ENCODE peak calls at places on chromosome 19, in ten cellular contexts. One of them, this sample, is unnamed.

GRCh38 chr19:47156861-47157454 is 26.3 kb downstream of the SAE1 start:
- DNase-seq in AG04450: no peak
- DNase-seq in mammary epithelial cell: no peak
- DNase-seq in lower lobe of right lung: no peak
- DNase-seq in ascending aorta: no peak
- DNase-seq in fibroblast of lung: peak; percentile 72
- DNase-seq in left lung: no peak
- DNase-seq in uterus: no peak
- DNase-seq in adrenal gland: no peak
- DNase-seq in right lobe of liver: no peak
- DNase-seq in this sample: no peak

GRCh38 chr19:13621413-13621812 is 115.1 kb upstream of the CACNA1A start:
- DNase-seq in fibroblast of lung: peak; percentile 89
- DNase-seq in mammary epithelial cell: peak; percentile 98
- DNase-seq in lower lobe of right lung: no peak
- DNase-seq in adrenal gland: peak; percentile 76
- DNase-seq in AG04450: peak; percentile 67
- DNase-seq in uterus: no peak
- DNase-seq in right lobe of liver: no peak
- DNase-seq in left lung: no peak
- DNase-seq in ascending aorta: no peak
- DNase-seq in this sample: no peak

GRCh38 chr19:14473915-14474578 is 1.1 kb downstream of the PTGER1 start:
- DNase-seq in right lobe of liver: peak; percentile 63
- DNase-seq in adrenal gland: no peak
- DNase-seq in left lung: no peak
- DNase-seq in lower lobe of right lung: no peak
- DNase-seq in uterus: no peak
- DNase-seq in AG04450: no peak
- DNase-seq in ascending aorta: no peak
- DNase-seq in mammary epithelial cell: no peak
- DNase-seq in fibroblast of lung: no peak
- DNase-seq in this sample: no peak

GRCh38 chr19:44539991-44540390 is 10.5 kb upstream of the CEACAM20 start:
- DNase-seq in ascending aorta: no peak
- DNase-seq in lower lobe of right lung: no peak
- DNase-seq in adrenal gland: no peak
- DNase-seq in mammary epithelial cell: no peak
- DNase-seq in right lobe of liver: no peak
- DNase-seq in AG04450: no peak
- DNase-seq in fibroblast of lung: no peak
- DNase-seq in left lung: no peak
- DNase-seq in uterus: no peak
- DNase-seq in this sample: no peak

GRCh38 chr19:21233691-21234090 is 91.9 kb downstream of the ZNF431 start:
- DNase-seq in right lobe of liver: no peak
- DNase-seq in lower lobe of right lung: no peak
- DNase-seq in left lung: no peak
- DNase-seq in adrenal gland: no peak
- DNase-seq in AG04450: no peak
- DNase-seq in mammary epithelial cell: peak; percentile 11
- DNase-seq in ascending aorta: no peak
- DNase-seq in fibroblast of lung: no peak
- DNase-seq in uterus: no peak
- DNase-seq in this sample: no peak

GRCh38 chr19:16359964-16360363 is 35.3 kb downstream of the KLF2 start:
- DNase-seq in uterus: no peak
- DNase-seq in ascending aorta: no peak
- DNase-seq in adrenal gland: no peak
- DNase-seq in AG04450: no peak
- DNase-seq in fibroblast of lung: no peak
- DNase-seq in mammary epithelial cell: no peak
- DNase-seq in right lobe of liver: no peak
- DNase-seq in left lung: no peak
- DNase-seq in lower lobe of right lung: no peak
- DNase-seq in this sample: no peak

GRCh38 chr19:39070888-39071287 is 13.3 kb upstream of the ACP7 start:
- DNase-seq in right lobe of liver: no peak
- DNase-seq in adrenal gland: no peak
- DNase-seq in left lung: no peak
- DNase-seq in uterus: no peak
- DNase-seq in mammary epithelial cell: no peak
- DNase-seq in AG04450: no peak
- DNase-seq in ascending aorta: no peak
- DNase-seq in fibroblast of lung: no peak
- DNase-seq in lower lobe of right lung: no peak
- DNase-seq in this sample: no peak

GRCh38 chr19:32595491-32595890 is 14.5 kb downstream of the PDCD5 start:
- DNase-seq in left lung: no peak
- DNase-seq in adrenal gland: no peak
- DNase-seq in right lobe of liver: no peak
- DNase-seq in ascending aorta: no peak
- DNase-seq in AG04450: no peak
- DNase-seq in uterus: no peak
- DNase-seq in fibroblast of lung: no peak
- DNase-seq in lower lobe of right lung: no peak
- DNase-seq in mammary epithelial cell: no peak
- DNase-seq in this sample: no peak

GRCh38 chr19:22052644-22053013 is 345 bp downstream of the ZNF257 start:
- DNase-seq in left lung: no peak
- DNase-seq in ascending aorta: no peak
- DNase-seq in lower lobe of right lung: no peak
- DNase-seq in right lobe of liver: peak; percentile 16
- DNase-seq in uterus: no peak
- DNase-seq in AG04450: no peak
- DNase-seq in mammary epithelial cell: no peak
- DNase-seq in fibroblast of lung: no peak
- DNase-seq in adrenal gland: no peak
- DNase-seq in this sample: no peak

GRCh38 chr19:11019824-11020223 is 59.0 kb downstream of the SMARCA4 start:
- DNase-seq in uterus: no peak
- DNase-seq in AG04450: no peak
- DNase-seq in right lobe of liver: no peak
- DNase-seq in mammary epithelial cell: no peak
- DNase-seq in adrenal gland: no peak
- DNase-seq in ascending aorta: no peak
- DNase-seq in lower lobe of right lung: no peak
- DNase-seq in left lung: no peak
- DNase-seq in fibroblast of lung: no peak
- DNase-seq in this sample: no peak

GRCh38 chr19:29539668-29540067 is 13.9 kb downstream of the VSTM2B start:
- DNase-seq in uterus: no peak
- DNase-seq in left lung: no peak
- DNase-seq in mammary epithelial cell: no peak
- DNase-seq in adrenal gland: no peak
- DNase-seq in AG04450: no peak
- DNase-seq in right lobe of liver: no peak
- DNase-seq in ascending aorta: no peak
- DNase-seq in lower lobe of right lung: no peak
- DNase-seq in fibroblast of lung: no peak
- DNase-seq in this sample: no peak

GRCh38 chr19:19642506-19643157 is 825 bp downstream of the GMIP start:
- DNase-seq in AG04450: no peak
- DNase-seq in right lobe of liver: no peak
- DNase-seq in lower lobe of right lung: no peak
- DNase-seq in ascending aorta: no peak
- DNase-seq in mammary epithelial cell: no peak
- DNase-seq in fibroblast of lung: no peak
- DNase-seq in left lung: no peak
- DNase-seq in uterus: no peak
- DNase-seq in adrenal gland: no peak
- DNase-seq in this sample: no peak

GRCh38 chr19:48315712-48316111 is 9.6 kb upstream of the EMP3 start:
- DNase-seq in AG04450: no peak
- DNase-seq in adrenal gland: no peak
- DNase-seq in lower lobe of right lung: no peak
- DNase-seq in uterus: no peak
- DNase-seq in fibroblast of lung: no peak
- DNase-seq in right lobe of liver: no peak
- DNase-seq in left lung: no peak
- DNase-seq in mammary epithelial cell: no peak
- DNase-seq in ascending aorta: no peak
- DNase-seq in this sample: no peak

GRCh38 chr19:17775245-17775927 is 19.6 kb upstream of the B3GNT3 start:
- DNase-seq in AG04450: no peak
- DNase-seq in fibroblast of lung: no peak
- DNase-seq in lower lobe of right lung: no peak
- DNase-seq in right lobe of liver: no peak
- DNase-seq in mammary epithelial cell: no peak
- DNase-seq in left lung: no peak
- DNase-seq in ascending aorta: no peak
- DNase-seq in adrenal gland: no peak
- DNase-seq in uterus: no peak
- DNase-seq in this sample: no peak

GRCh38 chr19:33201886-33202545 is 7.9 kb downstream of the LRP3 start:
- DNase-seq in mammary epithelial cell: no peak
- DNase-seq in ascending aorta: no peak
- DNase-seq in fibroblast of lung: no peak
- DNase-seq in adrenal gland: no peak
- DNase-seq in left lung: no peak
- DNase-seq in uterus: no peak
- DNase-seq in lower lobe of right lung: no peak
- DNase-seq in AG04450: no peak
- DNase-seq in right lobe of liver: no peak
- DNase-seq in this sample: no peak

GRCh38 chr19:4493929-4494690 is 22.0 kb downstream of the HDGFL2 start:
- DNase-seq in mammary epithelial cell: no peak
- DNase-seq in ascending aorta: no peak
- DNase-seq in fibroblast of lung: no peak
- DNase-seq in AG04450: no peak
- DNase-seq in uterus: no peak
- DNase-seq in lower lobe of right lung: no peak
- DNase-seq in adrenal gland: no peak
- DNase-seq in right lobe of liver: no peak
- DNase-seq in left lung: no peak
- DNase-seq in this sample: no peak

GRCh38 chr19:40601061-40601973 is at the start of gene LTBP4:
- DNase-seq in adrenal gland: peak; percentile 38
- DNase-seq in uterus: peak; percentile 81
- DNase-seq in left lung: no peak
- DNase-seq in fibroblast of lung: peak; percentile 52
- DNase-seq in AG04450: no peak
- DNase-seq in mammary epithelial cell: no peak
- DNase-seq in lower lobe of right lung: no peak
- DNase-seq in ascending aorta: no peak
- DNase-seq in right lobe of liver: no peak
- DNase-seq in this sample: no peak

DNA sequence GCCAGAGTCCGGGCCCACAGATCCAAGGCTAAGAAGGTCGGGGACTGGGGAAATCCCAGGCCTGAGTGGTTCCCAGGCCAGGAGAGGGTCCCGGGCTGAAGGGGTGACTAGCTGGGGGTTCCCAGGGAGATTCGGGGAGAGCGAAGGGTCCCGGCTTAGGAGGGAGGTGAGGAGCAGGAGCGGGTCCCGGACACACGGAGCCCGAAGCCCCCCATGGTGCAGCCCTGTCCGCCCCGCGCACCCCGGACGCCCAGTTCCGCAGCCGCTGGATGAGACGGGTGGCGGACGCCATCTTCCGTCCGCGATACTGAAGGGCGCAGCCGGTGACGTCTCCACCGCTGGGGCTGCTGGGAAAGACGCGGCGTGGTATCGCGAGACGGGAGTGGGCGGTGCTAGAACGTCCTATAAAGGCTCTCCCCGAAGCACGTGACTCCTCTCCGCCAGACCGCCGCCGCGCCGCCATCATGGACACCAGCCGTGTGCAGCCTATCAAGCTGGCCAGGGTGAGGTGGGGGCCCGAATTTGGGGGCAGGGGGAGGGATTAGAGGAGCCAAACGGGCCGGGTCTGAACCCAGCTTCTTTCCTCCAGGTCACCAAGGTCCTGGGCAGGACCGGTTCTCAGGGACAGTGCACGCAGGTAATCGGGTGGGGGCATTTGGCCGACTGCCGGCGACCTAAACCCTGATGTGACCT is at the start of the genes NDUFA7 and RPS28:
- DNase-seq in uterus: peak; percentile 98
- DNase-seq in lower lobe of right lung: peak; percentile 98
- DNase-seq in right lobe of liver: peak; percentile 97
- DNase-seq in mammary epithelial cell: peak; percentile 91
- DNase-seq in left lung: peak; percentile 97
- DNase-seq in AG04450: peak; percentile 94
- DNase-seq in ascending aorta: peak; percentile 79
- DNase-seq in fibroblast of lung: peak; percentile 96
- DNase-seq in adrenal gland: peak; percentile 95
- DNase-seq in this sample: peak; percentile 80
- TF ChIP-seq CTCF in uterus: peak; percentile 28
- TF ChIP-seq CTCF in lower lobe of right lung: peak; percentile 40
- TF ChIP-seq CTCF in right lobe of liver: peak; percentile 25
- TF ChIP-seq CTCF in mammary epithelial cell: no peak
- TF ChIP-seq CTCF in left lung: no peak
- TF ChIP-seq CTCF in AG04450: peak; percentile 14
- TF ChIP-seq CTCF in ascending aorta: peak; percentile 31
- TF ChIP-seq CTCF in fibroblast of lung: no peak
- TF ChIP-seq CTCF in adrenal gland: peak; percentile 16
- TF ChIP-seq CTCF in this sample: no peak

DNA sequence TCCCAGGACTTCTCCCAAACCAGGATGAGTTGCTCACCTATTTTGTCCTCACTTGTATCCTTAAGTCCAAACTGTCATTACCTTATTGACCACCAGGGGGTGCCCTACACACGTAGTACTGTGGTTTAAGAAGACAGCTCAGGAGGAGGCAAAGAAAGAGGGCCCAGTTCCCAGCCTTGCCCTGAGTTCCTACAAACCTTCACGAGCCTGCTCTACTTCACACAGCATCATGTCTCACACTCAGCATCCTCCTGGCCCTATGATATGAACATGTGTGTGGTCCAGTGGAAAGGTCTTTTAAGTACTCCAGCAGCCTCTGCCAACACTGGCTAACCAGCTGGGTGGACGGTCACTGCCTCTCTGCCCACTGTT is 8.1 kb upstream of the ZNF784 start:
- DNase-seq in fibroblast of lung: peak; percentile 97
- DNase-seq in left lung: peak; percentile 80
- DNase-seq in adrenal gland: peak; percentile 92
- DNase-seq in mammary epithelial cell: peak; percentile 84
- DNase-seq in lower lobe of right lung: peak; percentile 68
- DNase-seq in AG04450: peak; percentile 95
- DNase-seq in uterus: peak; percentile 97
- DNase-seq in right lobe of liver: no peak
- DNase-seq in ascending aorta: peak; percentile 59
- DNase-seq in this sample: peak; percentile 97
- H3K27ac ChIP-seq in fibroblast of lung: no peak overlapping the region
- H3K27ac ChIP-seq in left lung: no peak overlapping the region
- H3K27ac ChIP-seq in adrenal gland: no peak overlapping the region
- H3K27ac ChIP-seq in mammary epithelial cell: no peak overlapping the region
- H3K27ac ChIP-seq in lower lobe of right lung: no peak overlapping the region
- H3K27ac ChIP-seq in AG04450: peak overlapping the region; percentile 11
- H3K27ac ChIP-seq in uterus: no peak overlapping the region
- H3K27ac ChIP-seq in right lobe of liver: no peak overlapping the region
- H3K27ac ChIP-seq in ascending aorta: peak overlapping the region; percentile 44
- H3K27ac ChIP-seq in this sample: no peak overlapping the region

GRCh38 chr19:2782936-2783780 is at the start of gene SGTA:
- DNase-seq in right lobe of liver: peak; percentile 96
- DNase-seq in uterus: peak; percentile 99
- DNase-seq in lower lobe of right lung: peak; percentile 98
- DNase-seq in fibroblast of lung: peak; percentile 99
- DNase-seq in adrenal gland: peak; percentile 99
- DNase-seq in mammary epithelial cell: peak; percentile 99
- DNase-seq in ascending aorta: peak; percentile 92
- DNase-seq in AG04450: peak; percentile 98
- DNase-seq in left lung: peak; percentile 99
- DNase-seq in this sample: peak; percentile 97
- TF ChIP-seq CTCF in right lobe of liver: peak; percentile 34
- TF ChIP-seq CTCF in uterus: peak; percentile 43
- TF ChIP-seq CTCF in lower lobe of right lung: peak; percentile 63
- TF ChIP-seq CTCF in fibroblast of lung: peak; percentile 36
- TF ChIP-seq CTCF in adrenal gland: peak; percentile 42
- TF ChIP-seq CTCF in mammary epithelial cell: peak; percentile 18
- TF ChIP-seq CTCF in ascending aorta: peak; percentile 41
- TF ChIP-seq CTCF in AG04450: peak; percentile 53
- TF ChIP-seq CTCF in left lung: peak; percentile 24
- TF ChIP-seq CTCF in this sample: peak; percentile 42

GRCh38 chr19:51702103-51702753 is 9.1 kb downstream of the SPACA6 start:
- DNase-seq in uterus: peak; percentile 84
- DNase-seq in left lung: peak; percentile 80
- DNase-seq in AG04450: no peak
- DNase-seq in fibroblast of lung: peak; percentile 36
- DNase-seq in lower lobe of right lung: peak; percentile 89
- DNase-seq in adrenal gland: peak; percentile 90
- DNase-seq in mammary epithelial cell: peak; percentile 63
- DNase-seq in ascending aorta: no peak
- DNase-seq in right lobe of liver: peak; percentile 58
- DNase-seq in this sample: peak; percentile 60
- H3K27ac ChIP-seq in uterus: peak overlapping the region; percentile 89
- H3K27ac ChIP-seq in left lung: peak overlapping the region; percentile 24
- H3K27ac ChIP-seq in AG04450: no peak overlapping the region
- H3K27ac ChIP-seq in fibroblast of lung: no peak overlapping the region
- H3K27ac ChIP-seq in lower lobe of right lung: peak overlapping the region; percentile 95
- H3K27ac ChIP-seq in adrenal gland: peak overlapping the region; percentile 91
- H3K27ac ChIP-seq in mammary epithelial cell: no peak overlapping the region
- H3K27ac ChIP-seq in ascending aorta: peak overlapping the region; percentile 80
- H3K27ac ChIP-seq in right lobe of liver: no peak overlapping the region
- H3K27ac ChIP-seq in this sample: peak overlapping the region; percentile 89